ENCODE peak calls at places on chromosome 1, in four cellular contexts. H is psoas muscle, S is Panc1, T is fibroblast of lung. A is an unnamed sample.

GRCh38 chr1:68143633-68144032 is 88.7 kb downstream of the WLS start:
- DNase-seq in H (no peak), S (no peak), T (no peak), A (no peak)

GRCh38 chr1:1402081-1402900 is 3.2 kb upstream of the CCNL2 start:
- DNase-seq in H (peak; percentile 34), S (peak; percentile 68), T (peak; percentile 59), A (no peak)

GRCh38 chr1:243917177-243917862 is 67.3 kb upstream of the AKT3 start:
- DNase-seq in H (peak; percentile 23), S (no peak), T (peak; percentile 77), A (no peak)

GRCh38 chr1:208235983-208236761 is 8.0 kb downstream of the PLXNA2 start:
- DNase-seq in H (peak; percentile 62), S (no peak), T (peak; percentile 88), A (no peak)

GRCh38 chr1:173527151-173527826 is 50.2 kb downstream of the PRDX6 start:
- DNase-seq in H (peak; percentile 29), S (no peak), T (peak; percentile 65), A (no peak)

GRCh38 chr1:38114231-38114630 is 67.6 kb upstream of the POU3F1 start:
- DNase-seq in H (peak; percentile 26), S (no peak), T (no peak), A (no peak)

GRCh38 chr1:54977938-54978337 is 2.5 kb upstream of the TMEM61 start:
- DNase-seq in H (no peak), S (no peak), T (no peak), A (no peak)

GRCh38 chr1:213980906-213981305 is 6.9 kb upstream of the PROX1 start:
- DNase-seq in H (no peak), S (no peak), T (no peak), A (no peak)

GRCh38 chr1:22376976-22377375 is 74.7 kb upstream of the ZBTB40 start:
- DNase-seq in H (no peak), S (no peak), T (no peak), A (no peak)

GRCh38 chr1:22383526-22384291 is 67.9 kb upstream of the ZBTB40 start:
- DNase-seq in H (no peak), S (no peak), T (no peak), A (no peak)

GRCh38 chr1:22379566-22379965 is 72.1 kb upstream of the ZBTB40 start:
- DNase-seq in H (no peak), S (no peak), T (no peak), A (no peak)

GRCh38 chr1:22376546-22376945 is 75.1 kb upstream of the ZBTB40 start:
- DNase-seq in H (no peak), S (no peak), T (no peak), A (no peak)

GRCh38 chr1:22380024-22380785 is 71.4 kb upstream of the ZBTB40 start:
- DNase-seq in H (peak; percentile 27), S (no peak), T (no peak), A (no peak)
- TF ChIP-seq CTCF in H (no peak), S (no peak), T (no peak), A (no peak)

GRCh38 chr1:5501206-5501980 is 490.8 kb downstream of the NPHP4 start:
- DNase-seq in H (no peak), S (no peak), T (no peak), A (no peak)

GRCh38 chr1:5500541-5500940 is 491.7 kb downstream of the NPHP4 start:
- DNase-seq in H (no peak), S (no peak), T (no peak), A (no peak)

GRCh38 chr1:5504364-5504740 is 487.9 kb downstream of the NPHP4 start:
- DNase-seq in H (peak; percentile 46), S (no peak), T (no peak), A (no peak)

GRCh38 chr1:5503556-5504363 is 488.5 kb downstream of the NPHP4 start:
- DNase-seq in H (no peak), S (no peak), T (no peak), A (no peak)

DNA sequence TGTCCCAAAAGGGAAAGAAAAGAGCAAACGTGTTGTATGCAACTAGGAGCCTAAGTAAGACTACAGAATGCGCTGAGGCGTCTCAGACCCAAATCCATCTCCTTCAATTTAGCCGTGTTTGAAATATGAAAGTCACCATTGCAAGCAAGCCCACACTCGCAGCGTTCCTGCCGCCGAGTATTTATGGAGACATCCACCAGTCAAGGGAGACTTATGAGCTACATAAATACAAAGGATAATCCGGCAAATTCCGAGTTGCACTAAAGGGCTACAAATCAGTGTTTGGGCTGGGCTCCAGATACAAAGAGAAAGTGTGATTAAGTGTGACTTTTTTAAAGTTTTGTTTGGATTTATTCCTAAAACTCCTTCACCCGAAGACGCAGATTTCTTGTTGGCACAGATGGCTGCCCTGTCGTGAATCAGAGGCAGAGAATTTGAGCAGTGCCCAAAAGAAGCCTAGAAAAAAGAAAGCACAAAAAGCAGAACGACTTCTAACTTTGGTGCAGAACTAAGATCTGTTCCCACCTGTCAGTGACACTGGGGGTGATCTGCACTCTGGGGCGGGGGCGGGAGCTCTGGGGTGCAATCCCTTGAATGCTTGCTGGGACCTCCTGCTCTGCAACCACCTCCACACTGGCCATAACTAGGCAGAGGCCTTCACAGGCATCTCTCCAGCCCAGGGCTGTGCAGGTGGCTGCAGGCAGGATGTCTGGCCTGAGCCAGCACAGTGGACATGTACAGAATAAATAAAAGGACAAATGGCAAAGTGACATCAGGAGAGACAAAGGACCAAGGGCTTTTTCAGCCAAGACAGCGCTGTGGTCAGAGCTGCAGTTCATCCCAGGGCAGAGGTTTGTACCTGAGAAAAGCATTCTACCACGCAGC is 489.7 kb downstream of the NPHP4 start:
- DNase-seq in H (no peak), S (no peak), T (no peak), A (no peak)
- H3K9me3 ChIP-seq in H (no peaks in the 10 kb centered on the region), S (no peaks in the 10 kb centered on the region), T (no peaks in the 10 kb centered on the region), A (no peaks in the 10 kb centered on the region)

GRCh38 chr1:59903136-59903754 is 23.3 kb downstream of the CYP2J2 start:
- DNase-seq in H (no peak), S (peak; percentile 15), T (peak; percentile 12), A (no peak)
- TF ChIP-seq CTCF in H (peak; percentile 25), S (peak; percentile 69), T (peak; percentile 34), A (no peak)

GRCh38 chr1:70490153-70490552 is 79.1 kb downstream of the CTH start:
- DNase-seq in H (no peak), S (no peak), T (no peak), A (no peak)
- H3K9me3 ChIP-seq in H (no peaks in the 10 kb centered on the region), S (no peaks in the 10 kb centered on the region), T (no peaks in the 10 kb centered on the region), A (no peaks in the 10 kb centered on the region)

GRCh38 chr1:77146270-77146669 is 73.0 kb downstream of the PIGK start:
- DNase-seq in H (no peak), S (no peak), T (no peak), A (no peak)

GRCh38 chr1:77139389-77139788 is 79.8 kb downstream of the PIGK start:
- DNase-seq in H (no peak), S (no peak), T (no peak), A (no peak)

GRCh38 chr1:77143529-77144121 is 75.6 kb downstream of the PIGK start:
- DNase-seq in H (no peak), S (no peak), T (peak; percentile 37), A (no peak)
- TF ChIP-seq CTCF in H (peak; percentile 32), S (peak; percentile 37), T (no peak), A (no peak)

DNA sequence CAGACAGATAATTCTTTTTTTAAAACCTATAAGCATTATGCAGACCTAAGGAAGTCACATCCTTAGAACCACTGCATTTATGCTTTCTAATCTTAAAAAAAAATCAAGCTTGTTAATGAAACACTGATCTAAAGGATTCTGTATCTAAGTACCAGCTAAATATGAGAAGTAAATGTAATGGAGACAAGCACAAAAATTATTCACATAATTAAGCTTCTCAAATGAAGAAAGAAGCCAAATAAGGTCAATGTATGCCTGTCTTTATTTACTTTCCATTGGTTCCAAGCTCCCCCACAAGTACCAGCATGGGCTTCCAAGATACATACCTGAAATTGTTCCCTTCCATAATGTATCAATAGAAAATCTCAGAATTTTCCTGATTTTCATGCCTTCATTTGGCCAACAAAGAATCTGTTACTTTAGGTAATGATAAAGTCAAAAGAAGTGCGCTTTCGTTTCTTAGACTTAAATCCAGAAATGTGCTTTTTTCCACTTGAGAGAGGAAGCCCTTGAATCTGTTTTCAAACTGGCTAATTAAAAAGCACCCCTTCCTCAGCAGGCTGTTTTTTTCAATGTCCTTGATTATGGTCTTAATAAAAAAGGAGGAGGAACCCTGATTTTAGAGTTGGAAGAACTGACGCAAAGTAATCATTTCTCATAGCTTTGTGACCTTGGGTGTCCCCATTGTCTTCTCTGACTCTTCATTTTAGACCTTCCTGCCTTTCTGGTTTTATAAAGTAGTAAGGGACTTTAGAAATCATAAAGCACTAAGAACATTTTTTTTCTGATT is 3.8 kb downstream of the RGS2 start:
- DNase-seq in H (no peak), S (no peak), T (peak; percentile 34), A (no peak)
- H3K9me3 ChIP-seq in H (no peaks in the 10 kb centered on the region), S (no peaks in the 10 kb centered on the region), T (no peaks in the 10 kb centered on the region), A (no peaks in the 10 kb centered on the region)

DNA sequence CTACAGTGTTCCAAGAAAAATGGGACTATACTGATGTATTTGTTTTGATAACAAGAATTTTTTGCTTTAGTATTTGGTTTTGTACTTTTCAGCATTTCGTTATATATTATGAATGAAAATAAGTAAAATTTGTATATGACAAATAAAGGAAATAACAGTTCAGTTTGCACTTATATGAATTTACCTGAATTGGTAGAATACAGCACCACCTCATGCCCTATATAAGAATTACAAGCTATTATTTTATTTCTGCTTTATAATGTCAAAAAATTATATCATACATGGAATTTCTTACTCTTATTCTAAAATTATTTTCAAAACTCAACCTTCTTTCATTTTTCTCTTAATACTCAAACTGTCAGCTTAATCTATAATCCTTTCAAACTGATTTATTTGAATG is 14.6 kb downstream of the EFCAB7 start:
- DNase-seq in H (no peak), S (no peak), T (peak; percentile 47), A (no peak)
- TF ChIP-seq CTCF in H (peak; percentile 48), S (no peak), T (no peak), A (no peak)

GRCh38 chr1:11504599-11504998 is 25.6 kb downstream of the DISP3 start:
- DNase-seq in H (no peak), S (no peak), T (no peak), A (no peak)
- H3K9me3 ChIP-seq in H (peaks cover 21% of the 10 kb centered on the region), S (peaks cover 33% of the 10 kb centered on the region), T (no peaks in the 10 kb centered on the region), A (no peaks in the 10 kb centered on the region)

A was measured in esophagus squamous epithelium.